ENCODE peak calls at places on chromosomes 4 and X, in six cellular contexts. N, I, D, G, S and T are unnamed samples.
A peak's percentile ranks its signal among the peaks of the same experiment; 100 is the strongest.

GRCh38 chr4:114393295-114394038 is 205.1 kb upstream of the UGT8 start:
- DNase-seq in N (no peak), I (no peak), D (no peak), G (no peak), S (no peak), T (no peak)

GRCh38 chrX:47078129-47079043 is at the start of gene RGN:
- DNase-seq in N (peak; percentile 35), I (no peak), D (no peak), G (peak; percentile 12), S (no peak), T (peak; percentile 13)

GRCh38 chr4:1802720-1803522 is 9.8 kb downstream of the FGFR3 start:
- DNase-seq in N (no peak), I (no peak), D (no peak), G (no peak), S (no peak), T (no peak)

GRCh38 chrX:16870861-16871584 is 861 bp upstream of the RBBP7 start:
- DNase-seq in N (peak; percentile 6), I (no peak), D (no peak), G (no peak), S (peak; percentile 27), T (peak; percentile 19)

GRCh38 chr4:11710484-11710883 is 281.8 kb upstream of the HS3ST1 start:
- DNase-seq in N (no peak), I (no peak), D (no peak), G (no peak), S (no peak), T (no peak)

GRCh38 chr4:104382961-104383360 is 111.7 kb downstream of the CXXC4 start:
- DNase-seq in N (no peak), I (no peak), D (no peak), G (no peak), S (no peak), T (no peak)

GRCh38 chrX:22383988-22384387 is 111.3 kb downstream of the CBLL2 start:
- DNase-seq in N (no peak), I (no peak), D (no peak), G (no peak), S (no peak), T (no peak)

GRCh38 chr4:128310266-128310697 is 22.7 kb upstream of the PGRMC2 start:
- DNase-seq in N (no peak), I (no peak), D (no peak), G (peak; percentile 63), S (peak; percentile 59), T (no peak)

GRCh38 chrX:65014230-65014629 is 38.0 kb upstream of the ZC4H2 start:
- DNase-seq in N (no peak), I (no peak), D (no peak), G (no peak), S (no peak), T (no peak)

GRCh38 chrX:140091276-140091886 is 126.1 kb upstream of the CXorf66 start:
- DNase-seq in N (peak; percentile 41), I (peak; percentile 27), D (no peak), G (no peak), S (no peak), T (peak; percentile 0)

GRCh38 chrX:29528281-29528680 is 687.1 kb upstream of the MAGEB2 start:
- DNase-seq in N (no peak), I (no peak), D (no peak), G (peak; percentile 0), S (no peak), T (no peak)

GRCh38 chr4:185019451-185020292 is 1.4 kb downstream of the HELT start:
- DNase-seq in N (no peak), I (no peak), D (no peak), G (no peak), S (no peak), T (no peak)

GRCh38 chrX:40109288-40110008 is 11.7 kb upstream of the BCOR start:
- DNase-seq in N (peak; percentile 67), I (peak; percentile 39), D (no peak), G (peak; percentile 59), S (peak; percentile 48), T (no peak)

GRCh38 chr4:2350982-2351381 is 67.5 kb downstream of the ZFYVE28 start:
- DNase-seq in N (no peak), I (no peak), D (no peak), G (no peak), S (no peak), T (no peak)

GRCh38 chrX:77442728-77443127 is 4.5 kb upstream of the FGF16 start:
- DNase-seq in N (peak; percentile 54), I (no peak), D (no peak), G (peak; percentile 55), S (no peak), T (peak; percentile 67)

GRCh38 chr4:138665851-138666250 is 349.7 kb upstream of the NOCT start:
- DNase-seq in N (no peak), I (no peak), D (no peak), G (no peak), S (no peak), T (no peak)

GRCh38 chr4:169115897-169116254 is 105.8 kb upstream of the CBR4 start:
- DNase-seq in N (peak; percentile 89), I (no peak), D (no peak), G (peak; percentile 96), S (peak; percentile 60), T (peak; percentile 97)

GRCh38 chrX:130893356-130894085 is 9.5 kb downstream of the ENOX2 start:
- DNase-seq in N (no peak), I (no peak), D (no peak), G (peak; percentile 44), S (no peak), T (no peak)

GRCh38 chrX:55342533-55343501 is 78.1 kb upstream of the PAGE3 start:
- DNase-seq in N (peak; percentile 35), I (peak; percentile 33), D (no peak), G (no peak), S (no peak), T (peak; percentile 3)

GRCh38 chr4:105859233-105859632 is 36.0 kb upstream of the NPNT start:
- DNase-seq in N (peak; percentile 83), I (no peak), D (no peak), G (peak; percentile 83), S (no peak), T (peak; percentile 72)

GRCh38 chr4:42395595-42395994 is 1.7 kb upstream of the SHISA3 start:
- DNase-seq in N (no peak), I (no peak), D (no peak), G (no peak), S (no peak), T (no peak)